ENCODE peak calls at places on chromosomes 2 and 18, in ten cellular contexts. P is retina, Q is suprapubic skin, V is astrocyte of the spinal cord, E is fibroblast of lung, B is IMR-90, I is GM04503, A is endodermal cell, W is AG08396, D is neuronal stem cell. N is an unnamed sample.

GRCh38 chr2:203893386-203893785 is 25.8 kb downstream of the CTLA4 start:
- DNase-seq in I (no peak), Q (no peak), P (no peak), V (no peak), D (no peak), A (no peak), W (no peak), B (peak; percentile 24), E (peak; percentile 82), N (no peak)

GRCh38 chr2:8535821-8536685 is 145.8 kb upstream of the ID2 start:
- DNase-seq in V (no peak), B (no peak), D (no peak), Q (peak; percentile 57), W (no peak), A (no peak), I (no peak), E (no peak), P (no peak), N (no peak)

GRCh38 chr18:28960146-28960545 is 783.2 kb upstream of the CDH2 start:
- DNase-seq in I (no peak), E (peak; percentile 46), V (peak; percentile 59), D (no peak), W (no peak), P (no peak), A (no peak), Q (no peak), B (peak; percentile 60), N (no peak)

GRCh38 chr2:28958689-28959088 is 22.4 kb upstream of the TOGARAM2 start:
- DNase-seq in V (peak; percentile 81), I (peak; percentile 37), B (peak; percentile 74), W (peak; percentile 83), D (peak; percentile 69), P (peak; percentile 87), E (peak; percentile 78), Q (no peak), A (peak; percentile 88), N (peak; percentile 84)

GRCh38 chr2:178363252-178363651 is 87.7 kb downstream of the PRKRA start:
- DNase-seq in P (no peak), Q (no peak), E (peak; percentile 10), D (no peak), A (no peak), I (no peak), B (peak; percentile 83), V (no peak), W (no peak), N (no peak)

GRCh38 chr2:239778861-239779591 is 246.1 kb downstream of the NDUFA10 start:
- DNase-seq in V (no peak), I (no peak), D (no peak), W (no peak), A (peak; percentile 26), Q (peak; percentile 47), B (no peak), E (no peak), P (no peak), N (no peak)

GRCh38 chr2:209566250-209566649 is 142.4 kb downstream of the MAP2 start:
- DNase-seq in I (no peak), V (no peak), P (no peak), W (no peak), Q (no peak), B (no peak), E (no peak), D (no peak), A (no peak), N (no peak)

GRCh38 chr2:58137856-58138255 is 91.2 kb downstream of the VRK2 start:
- DNase-seq in W (no peak), B (no peak), A (no peak), V (no peak), E (no peak), Q (no peak), I (no peak), D (no peak), P (no peak), N (peak; percentile 36)

GRCh38 chr18:63848159-63848558 is 39.3 kb upstream of the SERPINB2 start:
- DNase-seq in I (no peak), B (peak; percentile 75), E (peak; percentile 70), D (peak; percentile 43), W (peak; percentile 27), P (peak; percentile 33), Q (no peak), V (peak; percentile 72), A (no peak), N (peak; percentile 88)

GRCh38 chr18:32530947-32531651 is 60.4 kb upstream of the GAREM1 start:
- DNase-seq in W (no peak), I (no peak), Q (no peak), E (peak; percentile 43), B (peak; percentile 36), V (peak; percentile 54), D (no peak), P (no peak), A (no peak), N (peak; percentile 85)

GRCh38 chr2:148273158-148273691 is 252.3 kb downstream of the MBD5 start:
- DNase-seq in E (peak; percentile 6), B (peak; percentile 53), I (no peak), A (no peak), D (no peak), Q (no peak), V (peak; percentile 12), P (no peak), W (peak; percentile 12), N (no peak)

GRCh38 chr2:150644298-150645067 is 157.0 kb upstream of the RND3 start:
- DNase-seq in V (peak; percentile 55), Q (no peak), B (peak; percentile 85), W (peak; percentile 33), E (peak; percentile 69), P (no peak), A (no peak), D (no peak), I (no peak), N (no peak)

GRCh38 chr18:26460449-26461091 is 87.8 kb downstream of the KCTD1 start:
- DNase-seq in D (no peak), A (no peak), P (no peak), W (no peak), V (peak; percentile 33), E (no peak), I (no peak), Q (no peak), B (peak; percentile 38), N (peak; percentile 49)

GRCh38 chr2:29233428-29233827 is 118.2 kb downstream of the CLIP4 start:
- DNase-seq in P (no peak), V (no peak), Q (peak; percentile 58), D (no peak), A (no peak), B (no peak), E (no peak), I (no peak), W (no peak), N (no peak)

GRCh38 chr18:23827681-23828080 is 138.4 kb downstream of the LAMA3 start:
- DNase-seq in W (no peak), I (no peak), P (no peak), V (no peak), D (no peak), A (no peak), E (no peak), Q (no peak), B (no peak), N (no peak)

GRCh38 chr2:142687509-142687908 is 190.0 kb upstream of the KYNU start:
- DNase-seq in I (no peak), B (no peak), V (no peak), A (no peak), E (no peak), W (no peak), P (no peak), D (no peak), Q (no peak), N (no peak)

GRCh38 chr2:40027968-40028367 is 248.9 kb upstream of the THUMPD2 start:
- DNase-seq in A (no peak), D (no peak), W (no peak), I (no peak), B (peak; percentile 70), Q (no peak), E (peak; percentile 60), P (no peak), V (peak; percentile 47), N (no peak)

GRCh38 chr18:23626451-23627279 is 36.0 kb downstream of the ANKRD29 start:
- DNase-seq in I (no peak), P (no peak), W (no peak), Q (no peak), B (peak; percentile 73), A (no peak), V (peak; percentile 58), D (no peak), E (peak; percentile 50), N (peak; percentile 59)

GRCh38 chr2:133641497-133641896 is 73.2 kb upstream of the NCKAP5 start:
- DNase-seq in I (no peak), Q (peak; percentile 78), P (no peak), B (peak; percentile 29), W (peak; percentile 45), A (peak; percentile 68), V (no peak), E (peak; percentile 20), D (no peak), N (no peak)

GRCh38 chr18:74368901-74369705 is 53.5 kb downstream of the C18orf63 start:
- DNase-seq in V (no peak), A (no peak), W (no peak), D (no peak), Q (no peak), P (no peak), B (no peak), E (no peak), I (no peak), N (no peak)

GRCh38 chr2:144432921-144433320 is 87.0 kb downstream of the ZEB2 start:
- DNase-seq in V (no peak), P (no peak), I (no peak), D (no peak), E (no peak), B (no peak), W (no peak), A (no peak), Q (no peak), N (no peak)

GRCh38 chr2:112275887-112276773 is 733 bp downstream of the ZC3H6 start:
- DNase-seq in I (no peak), D (peak; percentile 79), P (peak; percentile 91), B (peak; percentile 87), Q (peak; percentile 93), W (peak; percentile 88), A (peak; percentile 94), E (peak; percentile 86), V (peak; percentile 88), N (peak; percentile 87)

GRCh38 chr18:76801567-76802505 is 20.5 kb upstream of the ZNF236 start:
- DNase-seq in E (peak; percentile 40), B (peak; percentile 35), P (peak; percentile 84), Q (peak; percentile 73), W (peak; percentile 89), D (peak; percentile 35), A (peak; percentile 85), I (no peak), V (peak; percentile 50), N (peak; percentile 83)

GRCh38 chr2:41927581-41928260 is 120.1 kb upstream of the PKDCC start:
- DNase-seq in W (no peak), P (no peak), D (no peak), E (no peak), B (no peak), Q (peak; percentile 53), A (no peak), I (no peak), V (no peak), N (no peak)

GRCh38 chr2:175154670-175155082 is 13.3 kb downstream of the ATF2 start:
- DNase-seq in P (no peak), Q (no peak), E (peak; percentile 64), I (peak; percentile 44), A (no peak), B (peak; percentile 89), W (peak; percentile 26), V (peak; percentile 77), D (no peak), N (no peak)

GRCh38 chr2:236744316-236745105 is 174.9 kb downstream of the ACKR3 start:
- DNase-seq in P (no peak), D (no peak), I (peak; percentile 100), A (no peak), V (peak; percentile 99), B (peak; percentile 74), Q (no peak), W (peak; percentile 73), E (peak; percentile 94), N (no peak)

GRCh38 chr18:70243131-70243530 is 37.6 kb upstream of the RTTN start:
- DNase-seq in V (peak; percentile 14), B (no peak), E (no peak), Q (no peak), D (no peak), I (no peak), A (no peak), P (no peak), W (no peak), N (peak; percentile 40)

GRCh38 chr2:15009681-15010080 is 377.2 kb downstream of the LRATD1 start:
- DNase-seq in E (peak; percentile 11), V (no peak), Q (no peak), A (no peak), D (no peak), I (peak; percentile 1), P (no peak), B (peak; percentile 29), W (no peak), N (no peak)